ENCODE peak calls at places on chromosome 16, in four cellular contexts. P, M, G and F are unnamed samples.

GRCh38 chr16:48011466-48011865 is 144.3 kb downstream of the ABCC12 start:
- DNase-seq in G (no peak), P (no peak), M (no peak), F (no peak)

GRCh38 chr16:5044011-5044540 is 10.3 kb upstream of the NAGPA start:
- DNase-seq in G (no peak), P (no peak), M (peak; percentile 35), F (no peak)

GRCh38 chr16:29663020-29663828 is at the start of gene SPN:
- DNase-seq in M (peak; percentile 80), P (no peak), G (no peak), F (no peak)

GRCh38 chr16:78852236-78852635 is 748.3 kb downstream of the MAF start:
- DNase-seq in G (no peak), P (no peak), M (no peak), F (no peak)

GRCh38 chr16:66752379-66752778 is 970 bp upstream of the DYNC1LI2 start:
- DNase-seq in P (no peak), M (no peak), G (no peak), F (no peak)

GRCh38 chr16:57091990-57092785 is at the start of gene CPNE2:
- DNase-seq in P (peak; percentile 56), M (peak; percentile 89), G (no peak), F (peak; percentile 44)

GRCh38 chr16:370443-370842 is at the start of gene MRPL28:
- DNase-seq in G (peak; percentile 92), P (peak; percentile 97), M (peak; percentile 97), F (peak; percentile 95)

GRCh38 chr16:46748775-46749705 is 896 bp upstream of the MYLK3 start:
- DNase-seq in M (peak; percentile 70), G (no peak), P (no peak), F (no peak)

GRCh38 chr16:27516360-27516759 is 33.4 kb downstream of the GTF3C1 start:
- DNase-seq in G (no peak), M (no peak), P (no peak), F (no peak)

GRCh38 chr16:57538235-57538711 is 1.9 kb upstream of the CCDC102A start:
- DNase-seq in P (no peak), M (peak; percentile 57), G (no peak), F (no peak)

GRCh38 chr16:53937068-53937614 is 233.2 kb downstream of the FTO start:
- DNase-seq in G (no peak), P (no peak), M (no peak), F (no peak)

GRCh38 chr16:56419740-56420548 is 5.4 kb downstream of the AMFR start:
- DNase-seq in P (no peak), M (no peak), G (no peak), F (no peak)

GRCh38 chr16:62225675-62226074 is 189.4 kb upstream of the CDH8 start:
- DNase-seq in G (peak; percentile 15), P (peak; percentile 3), M (no peak), F (peak; percentile 18)

GRCh38 chr16:80058236-80058635 is 457.7 kb upstream of the MAF start:
- DNase-seq in M (no peak), P (peak; percentile 6), G (peak; percentile 19), F (no peak)

GRCh38 chr16:3787924-3788661 is 70.8 kb upstream of the TRAP1 start:
- DNase-seq in M (no peak), G (no peak), P (no peak), F (no peak)

GRCh38 chr16:84379731-84380369 is 11.5 kb downstream of the ATP2C2 start:
- DNase-seq in G (no peak), M (no peak), P (no peak), F (no peak)

DNA sequence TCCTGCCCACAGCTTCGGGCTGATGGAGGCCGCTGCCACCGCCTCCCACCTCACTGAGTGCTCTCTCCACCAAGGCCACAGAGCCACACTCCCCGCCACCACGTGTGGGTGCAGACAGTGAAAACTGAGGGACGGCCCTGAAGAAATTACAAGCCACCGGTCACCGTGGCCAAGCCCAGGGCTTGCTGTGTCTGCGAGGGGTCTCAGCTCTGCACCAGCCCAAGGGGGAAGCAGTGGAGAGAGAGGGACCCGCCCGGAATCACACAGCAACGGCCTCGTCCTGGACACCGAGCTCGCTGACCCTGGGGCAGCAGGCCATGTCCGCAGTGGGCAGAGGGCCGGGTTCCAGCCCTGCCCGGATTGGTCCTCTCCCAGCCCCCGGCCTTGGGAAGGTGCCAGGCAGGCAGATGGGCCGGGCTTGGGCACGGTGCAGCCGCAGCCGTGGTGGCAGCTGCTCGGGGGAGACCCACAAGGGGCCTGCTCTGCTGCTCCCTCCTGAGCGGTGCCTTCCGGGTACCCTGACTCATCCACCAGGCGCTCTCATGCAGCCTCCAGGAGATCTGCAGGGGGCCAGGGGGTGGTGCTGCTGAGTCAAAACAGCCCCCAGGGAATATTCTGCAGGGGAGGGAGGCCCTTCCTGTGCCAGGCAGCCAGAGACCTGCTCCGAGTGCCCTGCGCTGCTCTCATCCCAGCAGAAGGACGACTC is 52.0 kb downstream of the CBFA2T3 start:
- DNase-seq in G (no peak), M (peak; percentile 89), P (peak; percentile 90), F (peak; percentile 82)
- H3K4me3 ChIP-seq in G (no peak overlapping the region), M (no peak overlapping the region), P (no peak overlapping the region), F (no peak overlapping the region)

DNA sequence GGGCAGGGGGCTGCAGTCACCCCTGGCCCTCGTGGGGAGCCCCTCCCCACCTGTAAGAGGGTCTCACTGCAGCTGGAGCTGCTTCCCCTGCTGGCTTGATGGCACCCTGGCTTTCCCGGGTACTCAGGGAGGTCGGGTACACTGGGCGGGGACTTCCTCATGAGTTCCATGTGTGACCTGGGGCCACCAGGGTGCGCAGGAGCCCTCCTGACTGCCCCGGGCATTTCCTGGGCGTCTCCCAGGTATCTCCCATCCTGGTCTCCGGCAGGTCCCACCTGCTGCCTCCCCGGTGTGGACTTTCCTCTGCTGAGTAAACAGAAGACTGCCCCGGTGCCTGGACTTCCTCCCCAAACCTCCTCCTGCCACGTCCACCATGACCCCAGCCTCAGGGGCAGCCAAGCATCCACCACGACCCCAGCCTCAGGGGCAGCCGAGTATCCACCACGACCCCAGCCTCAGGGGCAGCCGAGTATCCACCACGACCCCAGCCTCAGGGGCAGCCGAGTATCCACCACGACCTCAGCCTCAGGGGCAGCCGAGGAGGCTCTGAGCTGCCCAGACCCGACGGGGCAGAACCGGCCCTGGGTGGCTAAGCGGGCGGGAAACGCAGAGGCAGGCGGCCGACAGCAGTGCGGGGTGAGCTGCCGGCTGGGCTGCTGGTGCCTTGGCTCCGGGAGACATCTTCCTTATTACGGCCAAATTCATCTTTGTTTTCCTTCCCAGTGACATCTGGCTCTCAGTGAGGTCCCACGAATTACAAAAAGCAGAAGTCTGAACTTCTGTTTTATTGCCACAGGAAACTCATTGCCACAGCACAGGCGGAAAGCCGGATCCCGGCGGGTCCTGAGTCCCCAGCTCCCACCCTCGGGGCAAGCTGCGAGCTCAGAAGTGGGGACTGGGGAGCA is 40.7 kb downstream of the CBFA2T3 start:
- DNase-seq in G (no peak), M (peak; percentile 91), P (no peak), F (no peak)
- TF ChIP-seq CTCF in G (no peak), M (no peak), P (no peak), F (no peak)

GRCh38 chr16:60180609-60181008 is 1446.5 kb upstream of the GOT2 start:
- DNase-seq in P (no peak), M (no peak), G (no peak), F (no peak)
- H3K4me3 ChIP-seq in P (no peak overlapping the region), M (no peak overlapping the region), G (no peak overlapping the region), F (no peak overlapping the region)

GRCh38 chr16:7964717-7965116 is 625.6 kb downstream of the TMEM114 start:
- DNase-seq in M (no peak), G (no peak), P (no peak), F (no peak)
- TF ChIP-seq CTCF in M (no peak), G (no peak), P (no peak), F (no peak)

GRCh38 chr16:81296631-81297030 is 18.1 kb upstream of the GAN start:
- DNase-seq in P (no peak), M (no peak), G (no peak), F (no peak)

GRCh38 chr16:81292936-81293335 is 21.8 kb upstream of the GAN start:
- DNase-seq in P (no peak), M (no peak), G (no peak), F (no peak)

GRCh38 chr16:81293909-81294802 is 20.6 kb upstream of the GAN start:
- DNase-seq in P (peak; percentile 54), G (no peak), M (no peak), F (no peak)

DNA sequence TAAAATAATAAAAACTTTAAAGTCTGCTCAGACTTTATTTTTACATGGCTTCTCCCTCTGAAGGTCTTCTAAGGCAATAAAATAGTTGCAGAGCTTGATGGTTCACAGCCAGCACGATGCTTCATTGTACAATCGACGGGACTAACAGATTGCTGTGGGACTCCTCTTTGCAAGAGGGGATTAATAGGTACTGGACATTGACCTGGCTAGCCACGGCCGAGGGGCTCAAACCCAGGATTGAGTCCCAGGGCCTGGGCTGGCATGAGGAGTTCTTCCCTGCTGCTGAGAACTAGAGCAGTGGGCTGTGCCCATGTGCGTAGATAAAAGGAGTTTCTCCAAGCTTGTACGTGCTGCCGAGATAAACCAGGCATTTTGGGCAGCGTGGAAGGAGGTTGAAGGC is 23.6 kb upstream of the GAN start:
- DNase-seq in M (no peak), P (no peak), G (no peak), F (no peak)
- H3K4me3 ChIP-seq in M (no peak overlapping the region), P (no peak overlapping the region), G (no peak overlapping the region), F (no peak overlapping the region)

DNA sequence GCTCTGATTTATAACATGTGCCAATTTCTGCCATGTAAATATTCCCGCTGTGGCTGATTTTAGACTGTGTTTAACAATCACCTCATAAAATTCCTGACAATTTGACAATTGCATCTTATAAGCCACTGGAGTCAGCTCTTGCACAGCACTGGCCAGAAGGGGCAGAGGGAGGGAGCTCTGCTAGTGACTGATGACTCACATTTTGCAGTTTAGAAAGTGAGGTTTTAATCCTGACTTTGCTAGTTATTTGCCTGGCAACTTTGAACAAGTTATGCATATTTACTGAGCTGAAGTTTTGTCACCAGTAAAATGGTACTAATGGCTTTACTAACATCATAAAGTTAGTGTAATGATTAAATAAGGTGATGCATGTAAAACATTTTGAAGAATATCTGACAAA is 452.3 kb downstream of the CNTNAP4 start:
- DNase-seq in P (no peak), G (no peak), M (no peak), F (no peak)
- TF ChIP-seq CTCF in P (no peak), G (no peak), M (no peak), F (no peak)

GRCh38 chr16:70418993-70419318 is 19.9 kb downstream of the ST3GAL2 start:
- DNase-seq in G (no peak), M (no peak), P (no peak), F (no peak)
- H3K4me3 ChIP-seq in G (no peak overlapping the region), M (no peak overlapping the region), P (no peak overlapping the region), F (no peak overlapping the region)

GRCh38 chr16:49440156-49441065 is 66.8 kb downstream of the C16orf78 start:
- DNase-seq in M (peak; percentile 66), P (no peak), G (no peak), F (no peak)
- TF ChIP-seq CTCF in M (no peak), P (no peak), G (no peak), F (no peak)

GRCh38 chr16:11621539-11621919 is 34.8 kb upstream of the LITAF start:
- DNase-seq in M (no peak), G (no peak), P (no peak), F (no peak)
- H3K4me3 ChIP-seq in M (peak overlapping the region; percentile 9), G (no peak overlapping the region), P (no peak overlapping the region), F (no peak overlapping the region)